ENCODE peak calls at places on chromosomes 4 and X, in five cellular contexts. E, S, J, R and V are unnamed samples.

GRCh38 chr4:55184600-55185523 is 59.5 kb upstream of the KDR start:
- DNase-seq in J (no peak), S (peak; percentile 42), R (peak; percentile 29), E (peak; percentile 55), V (peak; percentile 24)

GRCh38 chr4:55884093-55884850 is 30.8 kb downstream of the EXOC1 start:
- DNase-seq in R (no peak), J (no peak), S (no peak), E (no peak), V (no peak)

GRCh38 chr4:54658321-54659093 is 750 bp downstream of the KIT start:
- DNase-seq in S (peak; percentile 35), R (peak; percentile 58), E (peak; percentile 50), J (no peak), V (peak; percentile 52)

GRCh38 chr4:176191974-176192373 is 3.4 kb downstream of the SPATA4 start:
- DNase-seq in S (no peak), R (no peak), J (no peak), E (no peak), V (no peak)

GRCh38 chrX:73765776-73766465 is 202.9 kb downstream of the CHIC1 start:
- DNase-seq in J (no peak), R (no peak), S (no peak), E (no peak), V (no peak)

GRCh38 chr4:25377572-25377882 is 464 bp downstream of the ANAPC4 start:
- DNase-seq in J (no peak), R (no peak), S (no peak), E (no peak), V (no peak)

GRCh38 chr4:74682567-74683359 is 111.6 kb downstream of the BTC start:
- DNase-seq in S (no peak), R (peak; percentile 55), J (peak; percentile 15), E (peak; percentile 64), V (no peak)

GRCh38 chr4:145784036-145784435 is 104.1 kb downstream of the C4orf51 start:
- DNase-seq in S (no peak), E (no peak), J (no peak), R (no peak), V (no peak)

GRCh38 chr4:171473155-171473554 is 340.0 kb upstream of the GALNTL6 start:
- DNase-seq in S (no peak), J (no peak), E (no peak), R (no peak), V (no peak)

GRCh38 chr4:7806080-7806630 is 133.5 kb downstream of the AFAP1 start:
- DNase-seq in S (peak; percentile 86), R (peak; percentile 37), J (no peak), E (peak; percentile 62), V (peak; percentile 88)

GRCh38 chr4:26325191-26325590 is 4.4 kb downstream of the RBPJ start:
- DNase-seq in E (peak; percentile 26), R (no peak), J (no peak), S (no peak), V (no peak)

GRCh38 chr4:178138491-178138890 is 696.3 kb upstream of the AGA start:
- DNase-seq in S (no peak), R (no peak), E (no peak), J (no peak), V (no peak)

GRCh38 chr4:185261971-185262370 is 52.6 kb downstream of the SNX25 start:
- DNase-seq in E (peak; percentile 20), S (no peak), R (no peak), J (no peak), V (no peak)

GRCh38 chr4:145041378-145041777 is 56.6 kb downstream of the ANAPC10 start:
- DNase-seq in R (no peak), S (no peak), E (peak; percentile 20), J (no peak), V (no peak)

GRCh38 chr4:158033416-158033863 is 139.4 kb downstream of the GASK1B start:
- DNase-seq in J (no peak), E (peak; percentile 53), R (no peak), S (no peak), V (no peak)

GRCh38 chrX:104565791-104566687 is at the start of gene IL1RAPL2:
- DNase-seq in J (no peak), S (no peak), R (peak; percentile 50), E (peak; percentile 54), V (no peak)
- H3K27me3 ChIP-seq in J (no peaks in the 10 kb centered on the region), S (peaks cover 12% of the 10 kb centered on the region), R (peaks cover 11% of the 10 kb centered on the region), E (no peaks in the 10 kb centered on the region), V (peaks cover 57% of the 10 kb centered on the region)

GRCh38 chr4:84070293-84070692 is 428.8 kb downstream of the NKX6-1 start:
- DNase-seq in E (no peak), R (no peak), J (no peak), S (no peak), V (no peak)
- H3K4me3 ChIP-seq in E (no peak overlapping the region), R (no peak overlapping the region), J (no peak overlapping the region), S (no peak overlapping the region), V (no peak overlapping the region)

GRCh38 chr4:41882622-41883347 is 52.4 kb upstream of the TMEM33 start:
- DNase-seq in J (no peak), R (peak; percentile 35), S (no peak), E (peak; percentile 21), V (no peak)
- H3K27me3 ChIP-seq in J (peaks cover 16% of the 10 kb centered on the region), R (peaks cover 13% of the 10 kb centered on the region), S (peaks cover 39% of the 10 kb centered on the region), E (no peaks in the 10 kb centered on the region), V (peaks cover 100% of the 10 kb centered on the region)

DNA sequence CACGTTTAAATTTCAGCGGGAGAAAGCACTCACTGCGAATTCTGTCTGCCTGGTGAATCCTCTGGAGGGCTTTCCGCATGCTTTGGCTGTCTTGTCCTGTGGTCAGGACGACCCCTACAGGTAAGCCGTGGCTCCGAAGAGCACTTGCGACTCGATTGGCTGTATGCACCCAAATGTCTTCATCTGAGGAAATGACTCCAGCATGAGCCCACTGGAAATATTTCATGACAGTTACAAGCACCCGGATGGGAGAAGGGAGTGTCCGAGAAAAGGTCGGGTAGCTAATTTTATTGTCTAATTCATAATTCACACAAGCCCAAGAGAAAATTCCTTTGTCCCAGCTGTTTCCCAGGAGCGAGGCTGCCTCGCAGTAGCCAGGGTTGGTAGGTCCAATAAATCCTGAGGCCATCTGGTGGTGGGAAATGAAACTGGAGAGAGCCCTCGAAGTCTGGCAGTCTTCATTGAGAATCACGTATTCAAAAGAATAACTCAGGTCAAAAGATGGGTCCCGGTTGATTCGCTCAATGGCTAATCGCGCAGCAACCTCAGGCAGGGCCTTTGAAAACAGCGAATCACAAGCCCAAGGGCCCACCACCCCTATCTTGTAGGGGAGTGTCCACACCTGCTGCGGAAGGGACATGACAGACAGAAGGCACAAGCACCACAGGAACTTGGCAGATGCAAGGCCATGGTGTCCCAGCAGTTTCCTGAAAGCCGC is 6.6 kb downstream of the GUCY2F start:
- DNase-seq in J (no peak), S (peak; percentile 20), E (peak; percentile 50), R (peak; percentile 53), V (peak; percentile 11)
- H3K4me3 ChIP-seq in J (peak overlapping the region; percentile 56), S (no peak overlapping the region), E (no peak overlapping the region), R (no peak overlapping the region), V (peak overlapping the region; percentile 39)

GRCh38 chr4:187499961-187500360 is 495.6 kb upstream of the ZFP42 start:
- DNase-seq in S (no peak), J (no peak), E (no peak), R (no peak), V (no peak)

GRCh38 chr4:187501731-187502130 is 493.8 kb upstream of the ZFP42 start:
- DNase-seq in S (no peak), E (no peak), R (no peak), J (no peak), V (no peak)

GRCh38 chr4:187504974-187505797 is 490.4 kb upstream of the ZFP42 start:
- DNase-seq in R (peak; percentile 13), E (no peak), J (no peak), S (no peak), V (no peak)
- H3K27me3 ChIP-seq in R (no peaks in the 10 kb centered on the region), E (no peaks in the 10 kb centered on the region), J (no peaks in the 10 kb centered on the region), S (no peaks in the 10 kb centered on the region), V (no peaks in the 10 kb centered on the region)

DNA sequence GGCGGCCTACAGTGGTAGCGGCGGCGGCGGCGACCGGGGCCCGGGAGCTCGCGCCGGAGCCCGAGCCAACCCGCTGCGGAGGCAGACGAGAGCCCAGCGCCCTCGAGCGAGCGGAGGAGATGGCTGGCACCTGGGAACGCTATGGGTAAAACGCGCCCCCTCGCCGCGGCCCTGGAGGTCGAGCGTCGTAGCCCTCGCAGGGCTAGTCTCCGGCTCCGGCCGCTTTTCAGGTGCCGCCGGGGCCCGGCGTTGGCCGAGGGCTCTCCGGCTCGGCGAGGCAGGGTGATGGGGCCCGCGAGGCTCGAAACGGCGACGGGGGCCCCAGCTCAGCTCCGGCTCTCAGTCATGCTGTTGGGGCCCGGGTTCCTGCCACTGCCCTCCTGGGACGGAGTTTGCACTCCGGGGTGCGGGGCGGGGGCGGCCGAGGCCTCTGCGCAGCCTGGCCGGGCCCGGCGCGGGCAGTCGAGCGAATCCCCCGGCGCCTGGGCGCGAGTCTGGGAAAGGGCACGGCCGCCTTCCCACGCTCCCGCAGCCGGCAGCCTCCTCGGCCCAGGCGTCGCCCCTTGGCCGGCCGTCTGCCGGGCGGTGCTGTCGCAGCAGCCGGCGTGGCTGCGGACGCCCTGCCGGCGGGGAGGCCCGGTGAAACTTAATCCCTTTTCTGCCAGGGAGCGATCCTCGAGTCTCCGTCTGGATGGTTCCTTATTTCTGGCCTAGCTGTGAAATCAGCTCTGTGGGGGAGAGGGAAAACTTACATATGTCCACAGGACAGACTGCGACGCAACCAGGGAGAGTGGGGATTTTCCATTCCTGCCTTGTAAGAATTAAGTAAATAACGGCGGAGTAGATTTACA is 845 bp downstream of the MID2 start:
- DNase-seq in J (no peak), R (peak; percentile 33), E (peak; percentile 38), S (peak; percentile 26), V (peak; percentile 25)
- H3K4me3 ChIP-seq in J (peak overlapping the region; percentile 74), R (peak overlapping the region; percentile 23), E (no peak overlapping the region), S (peak overlapping the region; percentile 59), V (peak overlapping the region; percentile 70)

GRCh38 chrX:11566158-11566557 is 99.6 kb downstream of the ARHGAP6 start:
- DNase-seq in E (no peak), J (no peak), S (no peak), R (no peak), V (no peak)
- H3K27me3 ChIP-seq in E (no peaks in the 10 kb centered on the region), J (no peaks in the 10 kb centered on the region), S (no peaks in the 10 kb centered on the region), R (no peaks in the 10 kb centered on the region), V (no peaks in the 10 kb centered on the region)

DNA sequence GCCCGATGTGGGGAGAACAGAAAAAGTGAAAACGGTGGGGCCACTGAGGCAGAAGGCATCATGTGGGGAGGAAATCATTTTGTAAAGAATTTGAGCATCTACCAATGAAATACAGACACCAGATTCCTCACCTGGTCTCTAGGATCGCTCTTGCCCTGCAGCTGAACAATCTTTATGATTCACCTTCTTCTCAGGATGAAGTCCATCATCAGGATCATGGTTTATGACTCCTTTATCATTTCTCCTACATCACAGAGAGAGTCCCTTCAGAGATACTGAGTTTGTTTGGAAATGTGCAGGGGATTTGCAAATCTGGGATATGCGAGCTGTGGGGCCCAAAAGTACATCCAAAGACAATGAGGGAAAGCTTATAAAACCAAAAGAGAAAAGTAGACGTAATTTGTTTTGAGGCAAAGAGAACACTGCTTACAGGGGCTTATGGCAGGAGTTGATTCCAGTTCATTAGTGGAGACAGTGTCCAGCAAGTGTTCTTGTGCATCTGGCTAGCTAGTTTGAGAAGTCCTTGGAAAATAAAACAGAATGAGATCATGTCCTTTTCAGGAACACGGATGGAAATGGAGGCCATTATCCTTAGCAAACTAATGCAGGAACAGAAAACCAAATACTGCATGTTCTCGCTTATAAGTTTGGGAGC is 15.3 kb upstream of the ANXA5 start:
- DNase-seq in J (no peak), S (no peak), E (no peak), R (no peak), V (no peak)
- H3K4me3 ChIP-seq in J (peak overlapping the region; percentile 68), S (peak overlapping the region; percentile 15), E (no peak overlapping the region), R (no peak overlapping the region), V (peak overlapping the region; percentile 48)

DNA sequence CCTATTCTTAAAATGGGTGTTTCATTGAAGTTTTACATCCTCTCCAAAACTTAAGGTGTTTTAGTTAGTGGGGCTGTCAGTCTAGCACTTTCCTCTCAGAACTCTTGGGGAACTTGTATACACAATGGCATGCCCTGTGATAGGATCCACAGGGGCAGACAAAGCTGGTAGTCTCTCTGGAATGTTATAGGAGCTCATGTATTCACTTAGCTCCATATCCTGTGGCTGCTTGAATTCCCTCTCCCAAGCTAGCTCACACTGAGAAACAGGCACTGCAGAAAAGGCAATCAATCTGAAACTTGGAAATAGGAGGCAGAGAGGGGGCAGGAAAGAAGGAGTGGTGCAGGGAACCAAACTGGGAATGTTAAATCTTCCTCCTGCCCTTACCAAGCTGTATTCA is 26.3 kb upstream of the ARMCX2 start:
- DNase-seq in S (no peak), R (no peak), J (no peak), E (no peak), V (no peak)
- H3K27me3 ChIP-seq in S (no peaks in the 10 kb centered on the region), R (peaks cover 4% of the 10 kb centered on the region), J (no peaks in the 10 kb centered on the region), E (no peaks in the 10 kb centered on the region), V (no peaks in the 10 kb centered on the region)